ENCODE peak calls at places on chromosomes 2 and 18, in seven cellular contexts. P is K562, O is fibroblast of villous mesenchyme, A is IMR-90, I is nephron progenitor cell, J is GM23338, B is A549. D is an unnamed sample.
A peak's percentile ranks its signal among the peaks of the same experiment; 100 is the strongest.

GRCh38 chr2:28338046-28338753 is 54.5 kb upstream of the FOSL2 start:
- DNase-seq in P (no peak), O (peak; percentile 95), A (peak; percentile 85), I (peak; percentile 34), J (no peak), B (no peak), D (no peak)

GRCh38 chr2:155377178-155377780 is 678.8 kb downstream of the KCNJ3 start:
- DNase-seq in P (peak; percentile 15), O (peak; percentile 32), A (peak; percentile 35), I (no peak), J (peak; percentile 64), B (no peak), D (no peak)

GRCh38 chr18:55442561-55442960 is 145.4 kb downstream of the TCF4 start:
- DNase-seq in P (no peak), O (no peak), A (no peak), I (no peak), J (no peak), B (no peak), D (no peak)

GRCh38 chr2:240454031-240454901 is 18.8 kb downstream of the GPC1 start:
- DNase-seq in P (no peak), O (no peak), A (no peak), I (no peak), J (no peak), B (no peak), D (no peak)

GRCh38 chr2:10326151-10326616 is 23.5 kb downstream of the HPCAL1 start:
- DNase-seq in P (no peak), O (no peak), A (no peak), I (no peak), J (no peak), B (no peak), D (no peak)

GRCh38 chr18:56516769-56517168 is 121.6 kb downstream of the TXNL1 start:
- DNase-seq in P (no peak), O (no peak), A (peak; percentile 50), I (no peak), J (no peak), B (no peak), D (no peak)

GRCh38 chr2:193332938-193333337 is 1138.2 kb upstream of the TMEFF2 start:
- DNase-seq in P (no peak), O (no peak), A (no peak), I (no peak), J (no peak), B (no peak), D (no peak)

GRCh38 chr18:68520406-68521075 is 194.4 kb downstream of the TMX3 start:
- DNase-seq in P (no peak), O (peak; percentile 50), A (peak; percentile 81), I (no peak), J (no peak), B (no peak), D (no peak)

GRCh38 chr2:188629890-188630483 is 338.3 kb downstream of the GULP1 start:
- DNase-seq in P (no peak), O (peak; percentile 72), A (peak; percentile 51), I (no peak), J (no peak), B (no peak), D (no peak)

GRCh38 chr2:212359425-212360067 is 179.1 kb downstream of the ERBB4 start:
- DNase-seq in P (no peak), O (no peak), A (no peak), I (no peak), J (no peak), B (no peak), D (peak; percentile 8)

GRCh38 chr2:203455209-203455608 is 79.9 kb downstream of the RAPH1 start:
- DNase-seq in P (no peak), O (no peak), A (no peak), I (no peak), J (no peak), B (no peak), D (no peak)

GRCh38 chr2:18630541-18630940 is 41.2 kb upstream of the NT5C1B start:
- DNase-seq in P (no peak), O (no peak), A (peak; percentile 12), I (no peak), J (no peak), B (no peak), D (no peak)

GRCh38 chr2:238719641-238720040 is 128.2 kb upstream of the TWIST2 start:
- DNase-seq in P (no peak), O (no peak), A (no peak), I (no peak), J (no peak), B (no peak), D (no peak)

GRCh38 chr2:178143481-178143880 is 31.2 kb downstream of the RBM45 start:
- DNase-seq in P (no peak), O (no peak), A (no peak), I (no peak), J (no peak), B (no peak), D (no peak)

GRCh38 chr2:102449370-102449974 is 23.6 kb upstream of the SLC9A4 start:
- DNase-seq in P (peak; percentile 45), O (peak; percentile 54), A (peak; percentile 47), I (peak; percentile 60), J (peak; percentile 68), B (peak; percentile 28), D (peak; percentile 62)

GRCh38 chr2:11071207-11071606 is 84.1 kb upstream of the SLC66A3 start:
- DNase-seq in P (peak; percentile 14), O (peak; percentile 8), A (peak; percentile 20), I (no peak), J (peak; percentile 55), B (no peak), D (no peak)

GRCh38 chr2:206800501-206801416 is 35.4 kb downstream of the FASTKD2 start:
- DNase-seq in P (peak; percentile 26), O (peak; percentile 75), A (peak; percentile 76), I (peak; percentile 61), J (peak; percentile 89), B (peak; percentile 38), D (peak; percentile 64)

GRCh38 chr18:73124165-73124564 is 256.4 kb upstream of the NETO1 start:
- DNase-seq in P (no peak), O (no peak), A (peak; percentile 1), I (no peak), J (no peak), B (no peak), D (no peak)

GRCh38 chr2:25184254-25184653 is 15.9 kb upstream of the POMC start:
- DNase-seq in P (no peak), O (no peak), A (no peak), I (no peak), J (no peak), B (no peak), D (no peak)

GRCh38 chr2:173763641-173764040 is 201.5 kb downstream of the SP3 start:
- DNase-seq in P (no peak), O (no peak), A (no peak), I (no peak), J (no peak), B (no peak), D (no peak)

GRCh38 chr18:76923485-76924085 is 101.2 kb downstream of the ZNF236 start:
- DNase-seq in P (peak; percentile 17), O (peak; percentile 8), A (peak; percentile 17), I (peak; percentile 47), J (peak; percentile 79), B (peak; percentile 5), D (peak; percentile 55)

GRCh38 chr2:241809383-241810303 is 650 bp downstream of the NEU4 start:
- DNase-seq in P (no peak), O (no peak), A (no peak), I (no peak), J (no peak), B (no peak), D (no peak)

GRCh38 chr2:159968282-159968900 is 94.0 kb downstream of the PLA2R1 start:
- DNase-seq in P (peak; percentile 31), O (peak; percentile 42), A (peak; percentile 41), I (peak; percentile 13), J (peak; percentile 87), B (peak; percentile 18), D (peak; percentile 36)

GRCh38 chr2:16248571-16249105 is 308.3 kb downstream of the MYCN start:
- DNase-seq in P (no peak), O (no peak), A (no peak), I (no peak), J (no peak), B (no peak), D (no peak)

GRCh38 chr18:21664069-21664468 is 40.5 kb downstream of the ABHD3 start:
- DNase-seq in P (no peak), O (no peak), A (no peak), I (no peak), J (no peak), B (peak; percentile 28), D (no peak)

GRCh38 chr2:172455121-172455515 is 27.7 kb downstream of the ITGA6 start:
- DNase-seq in P (no peak), O (no peak), A (no peak), I (no peak), J (no peak), B (no peak), D (peak; percentile 22)
- TF ChIP-seq CTCF in P (no peak), O (no peak), A (no peak), I (no peak), J (peak; percentile 2), B (no peak), D (no peak)

GRCh38 chr2:205564761-205565160 is 117.5 kb upstream of the NRP2 start:
- DNase-seq in P (no peak), O (no peak), A (no peak), I (no peak), J (peak; percentile 68), B (peak; percentile 20), D (no peak)
- TF ChIP-seq CTCF in P (no peak), O (peak; percentile 23), A (no peak), I (no peak), J (no peak), B (no peak), D (no peak)

DNA sequence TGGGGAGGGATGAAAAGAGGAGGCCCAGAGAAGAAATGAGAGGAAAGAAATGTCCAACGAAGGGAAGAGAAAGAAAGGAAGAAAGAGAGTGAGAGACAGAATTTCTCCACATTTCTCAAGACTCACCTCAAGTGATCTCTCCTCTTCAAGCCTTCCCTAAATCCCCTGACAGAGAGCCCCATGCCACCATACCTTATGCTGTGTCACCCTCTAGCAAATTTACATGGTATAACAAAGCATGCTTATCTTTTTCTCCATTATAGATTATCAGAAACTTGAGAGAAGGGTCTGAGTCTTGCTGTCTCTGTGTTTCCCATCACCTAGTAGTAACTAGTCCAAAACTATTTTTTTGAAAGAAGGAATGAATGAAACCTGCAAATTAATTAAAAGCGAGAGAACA is 1208.4 kb downstream of the DPP10 start:
- DNase-seq in P (no peak), O (no peak), A (no peak), I (no peak), J (peak; percentile 44), B (no peak), D (no peak)
- TF ChIP-seq CTCF in P (no peak), O (no peak), A (no peak), I (no peak), J (peak; percentile 60), B (no peak), D (no peak)

GRCh38 chr18:57910817-57911216 is 107.7 kb upstream of the ATP8B1 start:
- DNase-seq in P (peak; percentile 45), O (no peak), A (no peak), I (peak; percentile 34), J (peak; percentile 79), B (peak; percentile 21), D (peak; percentile 34)

GRCh38 chr18:57910134-57910533 is 107.0 kb upstream of the ATP8B1 start:
- DNase-seq in P (no peak), O (no peak), A (no peak), I (no peak), J (no peak), B (no peak), D (no peak)

GRCh38 chr18:57909620-57910019 is 106.5 kb upstream of the ATP8B1 start:
- DNase-seq in P (no peak), O (no peak), A (no peak), I (no peak), J (no peak), B (no peak), D (peak; percentile 68)

GRCh38 chr18:57908092-57908491 is 105.0 kb upstream of the ATP8B1 start:
- DNase-seq in P (no peak), O (no peak), A (no peak), I (no peak), J (no peak), B (no peak), D (no peak)

GRCh38 chr18:57906852-57907251 is 103.7 kb upstream of the ATP8B1 start:
- DNase-seq in P (peak; percentile 15), O (no peak), A (no peak), I (no peak), J (peak; percentile 38), B (peak; percentile 10), D (peak; percentile 58)
- TF ChIP-seq CTCF in P (peak; percentile 35), O (peak; percentile 22), A (no peak), I (no peak), J (peak; percentile 42), B (no peak), D (peak; percentile 48)